ENCODE peak calls at places on chromosomes 12 and 14, in nine cellular contexts. X, D, Z, F, G, B, O, H and L are unnamed samples.
A peak's percentile ranks its signal among the peaks of the same experiment; 100 is the strongest.

GRCh38 chr12:55850893-55851292 is 8.2 kb upstream of the MMP19 start:
- DNase-seq in X (no peak), D (no peak), Z (no peak), F (no peak), G (no peak), B (peak; percentile 19), O (peak; percentile 60), H (no peak), L (no peak)

GRCh38 chr14:72402429-72402772 is 470.2 kb downstream of the RGS6 start:
- DNase-seq in X (no peak), D (no peak), Z (no peak), F (no peak), G (no peak), B (no peak), O (no peak), H (no peak), L (no peak)

GRCh38 chr12:110105961-110106540 is 18.1 kb upstream of the IFT81 start:
- DNase-seq in X (no peak), D (no peak), Z (no peak), F (no peak), G (no peak), B (no peak), O (peak; percentile 20), H (no peak), L (no peak)

GRCh38 chr12:12790956-12791355 is 5.5 kb downstream of the APOLD1 start:
- DNase-seq in X (no peak), D (no peak), Z (no peak), F (no peak), G (no peak), B (no peak), O (no peak), H (no peak), L (no peak)

GRCh38 chr12:45522227-45522626 is 207.3 kb upstream of the ARID2 start:
- DNase-seq in X (no peak), D (no peak), Z (no peak), F (no peak), G (no peak), B (no peak), O (no peak), H (no peak), L (no peak)

GRCh38 chr12:13197526-13198141 is 1.1 kb downstream of the EMP1 start:
- DNase-seq in X (no peak), D (no peak), Z (no peak), F (no peak), G (no peak), B (no peak), O (peak; percentile 76), H (no peak), L (peak; percentile 79)

GRCh38 chr12:33605776-33606175 is 166.2 kb upstream of the SYT10 start:
- DNase-seq in X (peak; percentile 16), D (no peak), Z (peak; percentile 10), F (no peak), G (no peak), B (no peak), O (no peak), H (no peak), L (no peak)

GRCh38 chr12:105321125-105321524 is 9.4 kb upstream of the C12orf75 start:
- DNase-seq in X (no peak), D (no peak), Z (no peak), F (no peak), G (no peak), B (no peak), O (no peak), H (no peak), L (no peak)

GRCh38 chr12:18580286-18580685 is 157.5 kb downstream of the PLCZ1 start:
- DNase-seq in X (no peak), D (no peak), Z (no peak), F (no peak), G (no peak), B (no peak), O (peak; percentile 8), H (no peak), L (no peak)

GRCh38 chr12:80681287-80681686 is 26.1 kb upstream of the MYF6 start:
- DNase-seq in X (no peak), D (no peak), Z (no peak), F (no peak), G (peak; percentile 76), B (no peak), O (no peak), H (no peak), L (no peak)

GRCh38 chr14:74426202-74426582 is at the start of gene SYNDIG1L:
- DNase-seq in X (no peak), D (no peak), Z (no peak), F (no peak), G (no peak), B (no peak), O (no peak), H (no peak), L (no peak)

GRCh38 chr12:124032265-124032886 is 59.4 kb downstream of the ZNF664 start:
- DNase-seq in X (peak; percentile 76), D (peak; percentile 86), Z (peak; percentile 80), F (peak; percentile 72), G (no peak), B (no peak), O (peak; percentile 85), H (peak; percentile 80), L (no peak)

GRCh38 chr12:109998241-109998903 is 858 bp upstream of the ANKRD13A start:
- DNase-seq in X (no peak), D (no peak), Z (no peak), F (no peak), G (no peak), B (no peak), O (no peak), H (no peak), L (no peak)

GRCh38 chr14:97028382-97028781 is 231.2 kb downstream of the VRK1 start:
- DNase-seq in X (no peak), D (no peak), Z (no peak), F (no peak), G (no peak), B (no peak), O (no peak), H (no peak), L (no peak)

GRCh38 chr14:23141706-23142467 is 22.8 kb upstream of the CEBPE start:
- DNase-seq in X (no peak), D (peak; percentile 82), Z (peak; percentile 33), F (no peak), G (no peak), B (peak; percentile 94), O (peak; percentile 93), H (no peak), L (peak; percentile 80)

GRCh38 chr12:5442251-5443006 is 10.5 kb downstream of the NTF3 start:
- DNase-seq in X (peak; percentile 60), D (peak; percentile 70), Z (peak; percentile 41), F (no peak), G (peak; percentile 28), B (no peak), O (peak; percentile 62), H (peak; percentile 69), L (no peak)

GRCh38 chr12:60197589-60197988 is 601.8 kb downstream of the SLC16A7 start:
- DNase-seq in X (no peak), D (no peak), Z (no peak), F (no peak), G (no peak), B (no peak), O (peak; percentile 23), H (no peak), L (no peak)

GRCh38 chr12:116863275-116863767 is 17.9 kb downstream of the HRK start:
- DNase-seq in X (peak; percentile 44), D (no peak), Z (no peak), F (no peak), G (no peak), B (no peak), O (no peak), H (no peak), L (no peak)

GRCh38 chr12:53602176-53602942 is 23.8 kb downstream of the ATF7 start:
- DNase-seq in X (no peak), D (no peak), Z (no peak), F (no peak), G (no peak), B (no peak), O (no peak), H (peak; percentile 71), L (no peak)

GRCh38 chr12:118448341-118448740 is 72.0 kb downstream of the SUDS3 start:
- DNase-seq in X (no peak), D (no peak), Z (no peak), F (no peak), G (no peak), B (no peak), O (no peak), H (no peak), L (no peak)

GRCh38 chr14:74892745-74893144 is 11.0 kb downstream of the DLST start:
- DNase-seq in X (no peak), D (no peak), Z (no peak), F (no peak), G (no peak), B (no peak), O (no peak), H (peak; percentile 35), L (no peak)

GRCh38 chr12:118553856-118554504 is 177.6 kb downstream of the SUDS3 start:
- DNase-seq in X (no peak), D (no peak), Z (no peak), F (no peak), G (no peak), B (no peak), O (no peak), H (no peak), L (no peak)

GRCh38 chr12:9792961-9793617 is 32.4 kb upstream of the CD69 start:
- DNase-seq in X (no peak), D (peak; percentile 50), Z (no peak), F (no peak), G (no peak), B (no peak), O (peak; percentile 8), H (no peak), L (no peak)

GRCh38 chr14:51546603-51547258 is 105.0 kb upstream of the FRMD6 start:
- DNase-seq in X (no peak), D (no peak), Z (no peak), F (no peak), G (no peak), B (no peak), O (no peak), H (no peak), L (no peak)

GRCh38 chr14:74463697-74464096 is 29.4 kb downstream of the NPC2 start:
- DNase-seq in X (no peak), D (no peak), Z (no peak), F (no peak), G (no peak), B (no peak), O (no peak), H (no peak), L (no peak)

GRCh38 chr12:57237952-57238853 is 8.7 kb downstream of the SHMT2 start:
- DNase-seq in X (peak; percentile 74), D (no peak), Z (no peak), F (no peak), G (no peak), B (peak; percentile 83), O (no peak), H (no peak), L (peak; percentile 73)

GRCh38 chr12:18340186-18340585 is 78.9 kb downstream of the PIK3C2G start:
- DNase-seq in X (no peak), D (no peak), Z (no peak), F (no peak), G (no peak), B (no peak), O (no peak), H (no peak), L (no peak)

GRCh38 chr12:11719678-11720099 is 70.2 kb downstream of the ETV6 start:
- DNase-seq in X (no peak), D (peak; percentile 96), Z (peak; percentile 82), F (no peak), G (no peak), B (peak; percentile 86), O (peak; percentile 87), H (peak; percentile 72), L (peak; percentile 82)

GRCh38 chr14:104887623-104888488 is 22.8 kb downstream of the CEP170B start:
- DNase-seq in X (no peak), D (no peak), Z (no peak), F (no peak), G (no peak), B (peak; percentile 73), O (no peak), H (no peak), L (peak; percentile 25)

GRCh38 chr14:81009339-81009738 is 53.9 kb downstream of the TSHR start:
- DNase-seq in X (no peak), D (no peak), Z (no peak), F (no peak), G (no peak), B (no peak), O (no peak), H (no peak), L (no peak)

GRCh38 chr14:25516838-25517237 is 466.9 kb upstream of the STXBP6 start:
- DNase-seq in X (no peak), D (no peak), Z (no peak), F (no peak), G (no peak), B (no peak), O (no peak), H (peak; percentile 7), L (no peak)